ENCODE peak calls at places on chromosome 22, in eight cellular contexts. One of them, this sample, is unnamed.

GRCh38 chr22:44143117-44143495 is 37.6 kb upstream of the PARVG start:
- DNase-seq in effector memory CD4-positive, alpha-beta T cell: no peak
- DNase-seq in colonic mucosa: no peak
- DNase-seq in body of pancreas: peak; percentile 24
- DNase-seq in dorsolateral prefrontal cortex: no peak
- DNase-seq in left ventricle myocardium inferior: no peak
- DNase-seq in right lobe of liver: no peak
- DNase-seq in aorta: no peak
- DNase-seq in this sample: no peak

GRCh38 chr22:40429481-40429880 is 59.1 kb downstream of the SGSM3 start:
- DNase-seq in effector memory CD4-positive, alpha-beta T cell: no peak
- DNase-seq in colonic mucosa: no peak
- DNase-seq in body of pancreas: no peak
- DNase-seq in dorsolateral prefrontal cortex: no peak
- DNase-seq in left ventricle myocardium inferior: no peak
- DNase-seq in right lobe of liver: no peak
- DNase-seq in aorta: no peak
- DNase-seq in this sample: no peak

GRCh38 chr22:41563051-41563711 is 2.4 kb downstream of the CSDC2 start:
- DNase-seq in effector memory CD4-positive, alpha-beta T cell: no peak
- DNase-seq in colonic mucosa: no peak
- DNase-seq in body of pancreas: peak; percentile 47
- DNase-seq in dorsolateral prefrontal cortex: no peak
- DNase-seq in left ventricle myocardium inferior: no peak
- DNase-seq in right lobe of liver: no peak
- DNase-seq in aorta: peak; percentile 70
- DNase-seq in this sample: peak; percentile 41

GRCh38 chr22:23282089-23282501 is 101.8 kb downstream of the BCR start:
- DNase-seq in effector memory CD4-positive, alpha-beta T cell: no peak
- DNase-seq in colonic mucosa: peak; percentile 44
- DNase-seq in body of pancreas: peak; percentile 89
- DNase-seq in dorsolateral prefrontal cortex: peak; percentile 61
- DNase-seq in left ventricle myocardium inferior: peak; percentile 45
- DNase-seq in right lobe of liver: no peak
- DNase-seq in aorta: peak; percentile 95
- DNase-seq in this sample: peak; percentile 69

GRCh38 chr22:19779685-19780268 is 19.2 kb downstream of the TBX1 start:
- DNase-seq in effector memory CD4-positive, alpha-beta T cell: no peak
- DNase-seq in colonic mucosa: no peak
- DNase-seq in body of pancreas: no peak
- DNase-seq in dorsolateral prefrontal cortex: no peak
- DNase-seq in left ventricle myocardium inferior: peak; percentile 5
- DNase-seq in right lobe of liver: no peak
- DNase-seq in aorta: peak; percentile 16
- DNase-seq in this sample: no peak

GRCh38 chr22:43390166-43390565 is 21.6 kb upstream of the MPPED1 start:
- DNase-seq in effector memory CD4-positive, alpha-beta T cell: no peak
- DNase-seq in colonic mucosa: no peak
- DNase-seq in body of pancreas: no peak
- DNase-seq in dorsolateral prefrontal cortex: no peak
- DNase-seq in left ventricle myocardium inferior: no peak
- DNase-seq in right lobe of liver: no peak
- DNase-seq in aorta: no peak
- DNase-seq in this sample: no peak

GRCh38 chr22:27456696-27457503 is 344.7 kb downstream of the MN1 start:
- DNase-seq in effector memory CD4-positive, alpha-beta T cell: no peak
- DNase-seq in colonic mucosa: no peak
- DNase-seq in body of pancreas: no peak
- DNase-seq in dorsolateral prefrontal cortex: no peak
- DNase-seq in left ventricle myocardium inferior: no peak
- DNase-seq in right lobe of liver: no peak
- DNase-seq in aorta: peak; percentile 17
- DNase-seq in this sample: no peak

GRCh38 chr22:38830845-38831108 is 13.1 kb downstream of the NPTXR start:
- DNase-seq in effector memory CD4-positive, alpha-beta T cell: no peak
- DNase-seq in colonic mucosa: no peak
- DNase-seq in body of pancreas: no peak
- DNase-seq in dorsolateral prefrontal cortex: no peak
- DNase-seq in left ventricle myocardium inferior: no peak
- DNase-seq in right lobe of liver: no peak
- DNase-seq in aorta: no peak
- DNase-seq in this sample: no peak

GRCh38 chr22:36386900-36387663 is 685 bp downstream of the MYH9 start:
- DNase-seq in effector memory CD4-positive, alpha-beta T cell: no peak
- DNase-seq in colonic mucosa: peak; percentile 78
- DNase-seq in body of pancreas: peak; percentile 74
- DNase-seq in dorsolateral prefrontal cortex: peak; percentile 12
- DNase-seq in left ventricle myocardium inferior: peak; percentile 81
- DNase-seq in right lobe of liver: peak; percentile 87
- DNase-seq in aorta: peak; percentile 90
- DNase-seq in this sample: peak; percentile 36

GRCh38 chr22:39802682-39803081 is 90.9 kb downstream of the ENTHD1 start:
- DNase-seq in effector memory CD4-positive, alpha-beta T cell: no peak
- DNase-seq in colonic mucosa: no peak
- DNase-seq in body of pancreas: no peak
- DNase-seq in dorsolateral prefrontal cortex: no peak
- DNase-seq in left ventricle myocardium inferior: no peak
- DNase-seq in right lobe of liver: no peak
- DNase-seq in aorta: no peak
- DNase-seq in this sample: no peak

GRCh38 chr22:18968011-18968749 is 32.1 kb upstream of the PRODH start:
- DNase-seq in effector memory CD4-positive, alpha-beta T cell: no peak
- DNase-seq in colonic mucosa: no peak
- DNase-seq in body of pancreas: peak; percentile 60
- DNase-seq in dorsolateral prefrontal cortex: no peak
- DNase-seq in left ventricle myocardium inferior: no peak
- DNase-seq in right lobe of liver: peak; percentile 61
- DNase-seq in aorta: peak; percentile 44
- DNase-seq in this sample: peak; percentile 46

GRCh38 chr22:25346859-25347751 is 127.7 kb downstream of the CRYBB2 start:
- DNase-seq in effector memory CD4-positive, alpha-beta T cell: no peak
- DNase-seq in colonic mucosa: no peak
- DNase-seq in body of pancreas: no peak
- DNase-seq in dorsolateral prefrontal cortex: no peak
- DNase-seq in left ventricle myocardium inferior: no peak
- DNase-seq in right lobe of liver: no peak
- DNase-seq in aorta: no peak
- DNase-seq in this sample: peak; percentile 13

GRCh38 chr22:50481440-50482106 is at the start of gene ADM2:
- DNase-seq in effector memory CD4-positive, alpha-beta T cell: peak; percentile 41
- DNase-seq in colonic mucosa: peak; percentile 67
- DNase-seq in body of pancreas: peak; percentile 73
- DNase-seq in dorsolateral prefrontal cortex: no peak
- DNase-seq in left ventricle myocardium inferior: no peak
- DNase-seq in right lobe of liver: no peak
- DNase-seq in aorta: peak; percentile 47
- DNase-seq in this sample: no peak

GRCh38 chr22:44193537-44193896 is 12.8 kb downstream of the PARVG start:
- DNase-seq in effector memory CD4-positive, alpha-beta T cell: no peak
- DNase-seq in colonic mucosa: no peak
- DNase-seq in body of pancreas: no peak
- DNase-seq in dorsolateral prefrontal cortex: no peak
- DNase-seq in left ventricle myocardium inferior: no peak
- DNase-seq in right lobe of liver: no peak
- DNase-seq in aorta: no peak
- DNase-seq in this sample: no peak

GRCh38 chr22:41612626-41613025 is 8.2 kb downstream of the DESI1 start:
- DNase-seq in effector memory CD4-positive, alpha-beta T cell: no peak
- DNase-seq in colonic mucosa: no peak
- DNase-seq in body of pancreas: no peak
- DNase-seq in dorsolateral prefrontal cortex: no peak
- DNase-seq in left ventricle myocardium inferior: no peak
- DNase-seq in right lobe of liver: no peak
- DNase-seq in aorta: no peak
- DNase-seq in this sample: no peak

GRCh38 chr22:33002035-33002434 is 56.1 kb downstream of the SYN3 start:
- DNase-seq in effector memory CD4-positive, alpha-beta T cell: no peak
- DNase-seq in colonic mucosa: no peak
- DNase-seq in body of pancreas: no peak
- DNase-seq in dorsolateral prefrontal cortex: no peak
- DNase-seq in left ventricle myocardium inferior: no peak
- DNase-seq in right lobe of liver: no peak
- DNase-seq in aorta: no peak
- DNase-seq in this sample: no peak

GRCh38 chr22:16824718-16825687 is at the start of gene XKR3:
- DNase-seq in effector memory CD4-positive, alpha-beta T cell: no peak
- DNase-seq in colonic mucosa: no peak
- DNase-seq in body of pancreas: no peak
- DNase-seq in dorsolateral prefrontal cortex: no peak
- DNase-seq in left ventricle myocardium inferior: no peak
- DNase-seq in right lobe of liver: no peak
- DNase-seq in aorta: no peak
- DNase-seq in this sample: no peak

GRCh38 chr22:19357270-19358105 is 66.0 kb upstream of the CLTCL1 start:
- DNase-seq in effector memory CD4-positive, alpha-beta T cell: no peak
- DNase-seq in colonic mucosa: no peak
- DNase-seq in body of pancreas: no peak
- DNase-seq in dorsolateral prefrontal cortex: no peak
- DNase-seq in left ventricle myocardium inferior: no peak
- DNase-seq in right lobe of liver: no peak
- DNase-seq in aorta: no peak
- DNase-seq in this sample: no peak

GRCh38 chr22:44530106-44530505 is 32.1 kb upstream of the RTL6 start:
- DNase-seq in effector memory CD4-positive, alpha-beta T cell: no peak
- DNase-seq in colonic mucosa: no peak
- DNase-seq in body of pancreas: no peak
- DNase-seq in dorsolateral prefrontal cortex: no peak
- DNase-seq in left ventricle myocardium inferior: no peak
- DNase-seq in right lobe of liver: no peak
- DNase-seq in aorta: no peak
- DNase-seq in this sample: no peak

GRCh38 chr22:20834725-20835124 is 23.9 kb downstream of the PI4KA start:
- DNase-seq in effector memory CD4-positive, alpha-beta T cell: no peak
- DNase-seq in colonic mucosa: no peak
- DNase-seq in body of pancreas: no peak
- DNase-seq in dorsolateral prefrontal cortex: no peak
- DNase-seq in left ventricle myocardium inferior: no peak
- DNase-seq in right lobe of liver: no peak
- DNase-seq in aorta: no peak
- DNase-seq in this sample: no peak
- H3K27me3 ChIP-seq in effector memory CD4-positive, alpha-beta T cell: no peaks in the 10 kb centered on the region
- H3K27me3 ChIP-seq in colonic mucosa: no peaks in the 10 kb centered on the region
- H3K27me3 ChIP-seq in body of pancreas: no peaks in the 10 kb centered on the region
- H3K27me3 ChIP-seq in dorsolateral prefrontal cortex: no peaks in the 10 kb centered on the region
- H3K27me3 ChIP-seq in left ventricle myocardium inferior: no peaks in the 10 kb centered on the region
- H3K27me3 ChIP-seq in right lobe of liver: no peaks in the 10 kb centered on the region
- H3K27me3 ChIP-seq in aorta: no peaks in the 10 kb centered on the region
- H3K27me3 ChIP-seq in this sample: no peaks in the 10 kb centered on the region

DNA sequence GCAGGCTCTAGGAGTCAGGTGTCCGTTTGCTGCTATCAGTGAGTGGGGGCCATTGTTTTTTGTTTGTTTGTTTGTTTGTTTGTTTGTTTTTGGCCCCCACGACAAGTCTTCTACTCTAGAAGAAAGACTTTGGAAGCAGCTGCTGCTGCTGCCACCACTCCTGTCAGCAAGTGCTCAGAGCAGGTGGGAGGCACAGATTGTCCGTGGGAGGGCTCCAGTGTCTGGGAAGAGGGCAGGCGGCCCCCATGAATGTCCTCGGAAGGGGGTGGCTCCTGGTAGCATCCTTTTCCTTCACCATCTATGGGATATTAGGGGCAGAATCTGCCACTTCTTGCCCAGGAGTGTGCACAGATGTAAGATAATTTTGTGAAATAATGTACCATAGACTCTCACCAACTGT is 37.8 kb upstream of the YWHAH start:
- DNase-seq in effector memory CD4-positive, alpha-beta T cell: no peak
- DNase-seq in colonic mucosa: no peak
- DNase-seq in body of pancreas: no peak
- DNase-seq in dorsolateral prefrontal cortex: no peak
- DNase-seq in left ventricle myocardium inferior: no peak
- DNase-seq in right lobe of liver: no peak
- DNase-seq in aorta: no peak
- DNase-seq in this sample: no peak
- H3K27me3 ChIP-seq in effector memory CD4-positive, alpha-beta T cell: no peaks in the 10 kb centered on the region
- H3K27me3 ChIP-seq in colonic mucosa: no peaks in the 10 kb centered on the region
- H3K27me3 ChIP-seq in body of pancreas: no peaks in the 10 kb centered on the region
- H3K27me3 ChIP-seq in dorsolateral prefrontal cortex: no peaks in the 10 kb centered on the region
- H3K27me3 ChIP-seq in left ventricle myocardium inferior: no peaks in the 10 kb centered on the region
- H3K27me3 ChIP-seq in right lobe of liver: no peaks in the 10 kb centered on the region
- H3K27me3 ChIP-seq in aorta: no peaks in the 10 kb centered on the region
- H3K27me3 ChIP-seq in this sample: no peaks in the 10 kb centered on the region

GRCh38 chr22:49425356-49425755 is 402.3 kb downstream of the BRD1 start:
- DNase-seq in effector memory CD4-positive, alpha-beta T cell: no peak
- DNase-seq in colonic mucosa: no peak
- DNase-seq in body of pancreas: no peak
- DNase-seq in dorsolateral prefrontal cortex: no peak
- DNase-seq in left ventricle myocardium inferior: no peak
- DNase-seq in right lobe of liver: no peak
- DNase-seq in aorta: no peak
- DNase-seq in this sample: no peak

GRCh38 chr22:49427941-49428340 is 399.7 kb downstream of the BRD1 start:
- DNase-seq in effector memory CD4-positive, alpha-beta T cell: no peak
- DNase-seq in colonic mucosa: no peak
- DNase-seq in body of pancreas: no peak
- DNase-seq in dorsolateral prefrontal cortex: no peak
- DNase-seq in left ventricle myocardium inferior: no peak
- DNase-seq in right lobe of liver: no peak
- DNase-seq in aorta: no peak
- DNase-seq in this sample: no peak

GRCh38 chr22:49426618-49427266 is 400.9 kb downstream of the BRD1 start:
- DNase-seq in effector memory CD4-positive, alpha-beta T cell: no peak
- DNase-seq in colonic mucosa: no peak
- DNase-seq in body of pancreas: no peak
- DNase-seq in dorsolateral prefrontal cortex: no peak
- DNase-seq in left ventricle myocardium inferior: no peak
- DNase-seq in right lobe of liver: no peak
- DNase-seq in aorta: no peak
- DNase-seq in this sample: no peak

GRCh38 chr22:49427341-49427740 is 400.3 kb downstream of the BRD1 start:
- DNase-seq in effector memory CD4-positive, alpha-beta T cell: no peak
- DNase-seq in colonic mucosa: no peak
- DNase-seq in body of pancreas: no peak
- DNase-seq in dorsolateral prefrontal cortex: no peak
- DNase-seq in left ventricle myocardium inferior: no peak
- DNase-seq in right lobe of liver: no peak
- DNase-seq in aorta: no peak
- DNase-seq in this sample: no peak

DNA sequence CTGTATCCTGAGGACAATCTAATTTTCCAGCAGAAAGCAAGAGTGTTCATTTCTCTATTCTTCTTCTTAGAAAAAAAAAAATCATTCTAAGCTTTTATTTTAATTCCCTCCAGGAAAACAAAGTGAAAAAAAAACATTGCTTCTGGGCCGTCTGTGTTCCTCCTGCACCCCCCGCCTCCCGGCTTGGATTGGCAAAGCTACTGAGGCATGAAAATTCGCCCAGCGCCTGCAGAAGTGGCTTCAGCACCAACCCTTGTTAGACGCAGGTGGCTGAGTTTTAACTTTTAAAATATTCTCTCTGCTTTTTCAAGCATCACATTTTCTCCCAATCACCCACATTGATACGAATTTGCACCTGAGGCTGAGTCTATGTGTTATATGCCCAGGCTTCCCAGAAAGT is 401.6 kb downstream of the BRD1 start:
- DNase-seq in effector memory CD4-positive, alpha-beta T cell: no peak
- DNase-seq in colonic mucosa: no peak
- DNase-seq in body of pancreas: no peak
- DNase-seq in dorsolateral prefrontal cortex: no peak
- DNase-seq in left ventricle myocardium inferior: no peak
- DNase-seq in right lobe of liver: no peak
- DNase-seq in aorta: no peak
- DNase-seq in this sample: peak; percentile 9
- H3K27me3 ChIP-seq in effector memory CD4-positive, alpha-beta T cell: no peaks in the 10 kb centered on the region
- H3K27me3 ChIP-seq in colonic mucosa: no peaks in the 10 kb centered on the region
- H3K27me3 ChIP-seq in body of pancreas: no peaks in the 10 kb centered on the region
- H3K27me3 ChIP-seq in dorsolateral prefrontal cortex: no peaks in the 10 kb centered on the region
- H3K27me3 ChIP-seq in left ventricle myocardium inferior: peaks cover 43% of the 10 kb centered on the region
- H3K27me3 ChIP-seq in right lobe of liver: no peaks in the 10 kb centered on the region
- H3K27me3 ChIP-seq in aorta: no peaks in the 10 kb centered on the region
- H3K27me3 ChIP-seq in this sample: no peaks in the 10 kb centered on the region

GRCh38 chr22:47389201-47389600 is 626.8 kb downstream of the TBC1D22A start:
- DNase-seq in effector memory CD4-positive, alpha-beta T cell: no peak
- DNase-seq in colonic mucosa: no peak
- DNase-seq in body of pancreas: no peak
- DNase-seq in dorsolateral prefrontal cortex: no peak
- DNase-seq in left ventricle myocardium inferior: no peak
- DNase-seq in right lobe of liver: peak; percentile 14
- DNase-seq in aorta: no peak
- DNase-seq in this sample: no peak
- H3K27me3 ChIP-seq in effector memory CD4-positive, alpha-beta T cell: no peaks in the 10 kb centered on the region
- H3K27me3 ChIP-seq in colonic mucosa: no peaks in the 10 kb centered on the region
- H3K27me3 ChIP-seq in body of pancreas: no peaks in the 10 kb centered on the region
- H3K27me3 ChIP-seq in dorsolateral prefrontal cortex: no peaks in the 10 kb centered on the region
- H3K27me3 ChIP-seq in left ventricle myocardium inferior: peaks cover 65% of the 10 kb centered on the region
- H3K27me3 ChIP-seq in right lobe of liver: no peaks in the 10 kb centered on the region
- H3K27me3 ChIP-seq in aorta: no peaks in the 10 kb centered on the region
- H3K27me3 ChIP-seq in this sample: no peaks in the 10 kb centered on the region